ENCODE peak calls at places on chromosomes 11 and 22, in four cellular contexts. L, Y, R and J are unnamed samples.

GRCh38 chr22:46007848-46008261 is 30.9 kb upstream of the WNT7B start:
- DNase-seq in L (no peak), R (peak), Y (no peak), J (no peak)

GRCh38 chr11:132101861-132102260 is 731.4 kb downstream of the NTM start:
- DNase-seq in L (no peak), Y (no peak), R (no peak), J (no peak)

GRCh38 chr22:29117799-29118477 is 45.1 kb downstream of the KREMEN1 start:
- DNase-seq in R (no peak), L (no peak), Y (no peak), J (no peak)

GRCh38 chr11:124839972-124840621 is 25.1 kb upstream of the ROBO3 start:
- DNase-seq in L (no peak), Y (no peak), R (no peak), J (no peak)

GRCh38 chr11:118530683-118531596 is at the start of gene TMEM25:
- DNase-seq in R (peak), L (no peak), Y (peak), J (peak)

GRCh38 chr11:75831915-75832502 is 17.0 kb downstream of the UVRAG start:
- DNase-seq in L (no peak), Y (no peak), R (no peak), J (no peak)

GRCh38 chr11:64250875-64251721 is at the start of gene PLCB3:
- DNase-seq in L (no peak), Y (peak), R (peak), J (no peak)

GRCh38 chr22:32987081-32987631 is 71.0 kb downstream of the SYN3 start:
- DNase-seq in R (peak), L (no peak), Y (peak), J (no peak)

GRCh38 chr11:128985880-128986279 is 43.2 kb upstream of the TP53AIP1 start:
- DNase-seq in R (no peak), L (no peak), Y (no peak), J (no peak)

GRCh38 chr11:134584001-134584561 is 172.0 kb upstream of the B3GAT1 start:
- DNase-seq in Y (no peak), R (peak), L (no peak), J (no peak)